ENCODE peak calls at places on chromosome 20, in eight cellular contexts. One of them, this sample, is unnamed.

GRCh38 chr20:47440857-47441773 is 60.6 kb upstream of the NCOA3 start:
- DNase-seq in foreskin fibroblast: no peak
- DNase-seq in skeletal muscle cell: no peak
- DNase-seq in posterior vena cava: peak
- DNase-seq in AG09319: no peak
- DNase-seq in effector memory CD4-positive, alpha-beta T cell: no peak
- DNase-seq in NCI-H2081: no peak
- DNase-seq in LoVo: no peak
- DNase-seq in this sample: no peak

GRCh38 chr20:23435675-23436539 is 3.6 kb upstream of the CSTL1 start:
- DNase-seq in skeletal muscle cell: no peak
- DNase-seq in LoVo: no peak
- DNase-seq in NCI-H2081: peak
- DNase-seq in effector memory CD4-positive, alpha-beta T cell: no peak
- DNase-seq in AG09319: no peak
- DNase-seq in foreskin fibroblast: no peak
- DNase-seq in posterior vena cava: peak
- DNase-seq in this sample: no peak

GRCh38 chr20:48722737-48723191 is 105.0 kb downstream of the PREX1 start:
- DNase-seq in skeletal muscle cell: no peak
- DNase-seq in NCI-H2081: peak
- DNase-seq in foreskin fibroblast: peak
- DNase-seq in effector memory CD4-positive, alpha-beta T cell: no peak
- DNase-seq in posterior vena cava: no peak
- DNase-seq in LoVo: no peak
- DNase-seq in AG09319: no peak
- DNase-seq in this sample: no peak

GRCh38 chr20:54433653-54434052 is 41.7 kb upstream of the DOK5 start:
- DNase-seq in NCI-H2081: no peak
- DNase-seq in AG09319: no peak
- DNase-seq in LoVo: no peak
- DNase-seq in skeletal muscle cell: no peak
- DNase-seq in effector memory CD4-positive, alpha-beta T cell: no peak
- DNase-seq in foreskin fibroblast: no peak
- DNase-seq in posterior vena cava: no peak
- DNase-seq in this sample: no peak

GRCh38 chr20:23022849-23023248 is 12.3 kb upstream of the SSTR4 start:
- DNase-seq in AG09319: no peak
- DNase-seq in effector memory CD4-positive, alpha-beta T cell: no peak
- DNase-seq in LoVo: no peak
- DNase-seq in foreskin fibroblast: no peak
- DNase-seq in posterior vena cava: no peak
- DNase-seq in skeletal muscle cell: no peak
- DNase-seq in NCI-H2081: no peak
- DNase-seq in this sample: no peak

GRCh38 chr20:1813101-1813529 is 82.1 kb upstream of the SIRPA start:
- DNase-seq in AG09319: peak
- DNase-seq in NCI-H2081: no peak
- DNase-seq in effector memory CD4-positive, alpha-beta T cell: no peak
- DNase-seq in skeletal muscle cell: peak
- DNase-seq in foreskin fibroblast: peak
- DNase-seq in posterior vena cava: peak
- DNase-seq in LoVo: peak
- DNase-seq in this sample: peak

GRCh38 chr20:13029687-13030510 is 21.1 kb downstream of the SPTLC3 start:
- DNase-seq in posterior vena cava: no peak
- DNase-seq in AG09319: peak
- DNase-seq in LoVo: peak
- DNase-seq in skeletal muscle cell: peak
- DNase-seq in effector memory CD4-positive, alpha-beta T cell: no peak
- DNase-seq in foreskin fibroblast: peak
- DNase-seq in NCI-H2081: no peak
- DNase-seq in this sample: peak

GRCh38 chr20:4951299-4951698 is 50.0 kb downstream of the SLC23A2 start:
- DNase-seq in posterior vena cava: no peak
- DNase-seq in effector memory CD4-positive, alpha-beta T cell: no peak
- DNase-seq in AG09319: no peak
- DNase-seq in foreskin fibroblast: peak
- DNase-seq in skeletal muscle cell: peak
- DNase-seq in NCI-H2081: no peak
- DNase-seq in LoVo: no peak
- DNase-seq in this sample: no peak

GRCh38 chr20:7015257-7015656 is 247.8 kb downstream of the BMP2 start:
- DNase-seq in LoVo: no peak
- DNase-seq in AG09319: no peak
- DNase-seq in skeletal muscle cell: no peak
- DNase-seq in posterior vena cava: no peak
- DNase-seq in foreskin fibroblast: no peak
- DNase-seq in effector memory CD4-positive, alpha-beta T cell: no peak
- DNase-seq in NCI-H2081: no peak
- DNase-seq in this sample: no peak

GRCh38 chr20:62685781-62686555 is 22.7 kb upstream of the NTSR1 start:
- DNase-seq in LoVo: no peak
- DNase-seq in foreskin fibroblast: no peak
- DNase-seq in posterior vena cava: peak
- DNase-seq in skeletal muscle cell: no peak
- DNase-seq in effector memory CD4-positive, alpha-beta T cell: no peak
- DNase-seq in AG09319: no peak
- DNase-seq in NCI-H2081: peak
- DNase-seq in this sample: no peak

GRCh38 chr20:5570442-5570841 is 179.8 kb upstream of the SHLD1 start:
- DNase-seq in AG09319: no peak
- DNase-seq in foreskin fibroblast: no peak
- DNase-seq in effector memory CD4-positive, alpha-beta T cell: no peak
- DNase-seq in LoVo: no peak
- DNase-seq in skeletal muscle cell: no peak
- DNase-seq in posterior vena cava: no peak
- DNase-seq in NCI-H2081: no peak
- DNase-seq in this sample: no peak

GRCh38 chr20:7849675-7850074 is 90.6 kb downstream of the HAO1 start:
- DNase-seq in skeletal muscle cell: no peak
- DNase-seq in NCI-H2081: no peak
- DNase-seq in LoVo: no peak
- DNase-seq in AG09319: no peak
- DNase-seq in effector memory CD4-positive, alpha-beta T cell: no peak
- DNase-seq in foreskin fibroblast: no peak
- DNase-seq in posterior vena cava: no peak
- DNase-seq in this sample: no peak

GRCh38 chr20:48621256-48622078 is 206.3 kb downstream of the PREX1 start:
- DNase-seq in skeletal muscle cell: no peak
- DNase-seq in foreskin fibroblast: no peak
- DNase-seq in NCI-H2081: no peak
- DNase-seq in effector memory CD4-positive, alpha-beta T cell: no peak
- DNase-seq in posterior vena cava: peak
- DNase-seq in LoVo: peak
- DNase-seq in AG09319: no peak
- DNase-seq in this sample: no peak

GRCh38 chr20:48606841-48607543 is 220.8 kb downstream of the PREX1 start:
- DNase-seq in foreskin fibroblast: no peak
- DNase-seq in skeletal muscle cell: no peak
- DNase-seq in AG09319: no peak
- DNase-seq in effector memory CD4-positive, alpha-beta T cell: no peak
- DNase-seq in NCI-H2081: no peak
- DNase-seq in posterior vena cava: peak
- DNase-seq in LoVo: no peak
- DNase-seq in this sample: no peak

GRCh38 chr20:56788671-56789610 is 159.8 kb downstream of the TFAP2C start:
- DNase-seq in skeletal muscle cell: no peak
- DNase-seq in AG09319: no peak
- DNase-seq in LoVo: no peak
- DNase-seq in effector memory CD4-positive, alpha-beta T cell: no peak
- DNase-seq in posterior vena cava: peak
- DNase-seq in foreskin fibroblast: peak
- DNase-seq in NCI-H2081: no peak
- DNase-seq in this sample: no peak

GRCh38 chr20:46237221-46237620 is 71.1 kb downstream of the CDH22 start:
- DNase-seq in LoVo: no peak
- DNase-seq in effector memory CD4-positive, alpha-beta T cell: no peak
- DNase-seq in skeletal muscle cell: no peak
- DNase-seq in NCI-H2081: no peak
- DNase-seq in foreskin fibroblast: no peak
- DNase-seq in AG09319: no peak
- DNase-seq in posterior vena cava: peak
- DNase-seq in this sample: no peak

GRCh38 chr20:20368414-20369352 is 779 bp downstream of the INSM1 start:
- DNase-seq in posterior vena cava: no peak
- DNase-seq in skeletal muscle cell: no peak
- DNase-seq in NCI-H2081: no peak
- DNase-seq in AG09319: no peak
- DNase-seq in effector memory CD4-positive, alpha-beta T cell: no peak
- DNase-seq in LoVo: no peak
- DNase-seq in foreskin fibroblast: no peak
- DNase-seq in this sample: no peak

GRCh38 chr20:17742426-17743130 is 42.8 kb downstream of the BANF2 start:
- DNase-seq in skeletal muscle cell: no peak
- DNase-seq in AG09319: no peak
- DNase-seq in foreskin fibroblast: no peak
- DNase-seq in LoVo: no peak
- DNase-seq in NCI-H2081: no peak
- DNase-seq in posterior vena cava: no peak
- DNase-seq in effector memory CD4-positive, alpha-beta T cell: no peak
- DNase-seq in this sample: no peak

GRCh38 chr20:38196592-38196991 is 31.5 kb upstream of the TGM2 start:
- DNase-seq in LoVo: no peak
- DNase-seq in NCI-H2081: no peak
- DNase-seq in posterior vena cava: peak
- DNase-seq in foreskin fibroblast: peak
- DNase-seq in AG09319: peak
- DNase-seq in effector memory CD4-positive, alpha-beta T cell: no peak
- DNase-seq in skeletal muscle cell: peak
- DNase-seq in this sample: peak

GRCh38 chr20:17557675-17558006 is 12.2 kb upstream of the DSTN start:
- DNase-seq in AG09319: no peak
- DNase-seq in foreskin fibroblast: peak
- DNase-seq in effector memory CD4-positive, alpha-beta T cell: no peak
- DNase-seq in skeletal muscle cell: no peak
- DNase-seq in posterior vena cava: no peak
- DNase-seq in LoVo: peak
- DNase-seq in NCI-H2081: no peak
- DNase-seq in this sample: peak

GRCh38 chr20:23362392-23363256 is 642 bp downstream of the GZF1 start:
- DNase-seq in NCI-H2081: no peak
- DNase-seq in skeletal muscle cell: no peak
- DNase-seq in foreskin fibroblast: no peak
- DNase-seq in effector memory CD4-positive, alpha-beta T cell: no peak
- DNase-seq in LoVo: no peak
- DNase-seq in AG09319: no peak
- DNase-seq in posterior vena cava: no peak
- DNase-seq in this sample: no peak

GRCh38 chr20:59242714-59243626 is 57.4 kb upstream of the EDN3 start:
- DNase-seq in AG09319: no peak
- DNase-seq in skeletal muscle cell: no peak
- DNase-seq in posterior vena cava: no peak
- DNase-seq in LoVo: no peak
- DNase-seq in NCI-H2081: no peak
- DNase-seq in effector memory CD4-positive, alpha-beta T cell: no peak
- DNase-seq in foreskin fibroblast: no peak
- DNase-seq in this sample: no peak

GRCh38 chr20:59827138-59828056 is 106.0 kb downstream of the SYCP2 start:
- DNase-seq in LoVo: no peak
- DNase-seq in NCI-H2081: no peak
- DNase-seq in posterior vena cava: peak
- DNase-seq in effector memory CD4-positive, alpha-beta T cell: no peak
- DNase-seq in foreskin fibroblast: no peak
- DNase-seq in AG09319: no peak
- DNase-seq in skeletal muscle cell: no peak
- DNase-seq in this sample: no peak

GRCh38 chr20:40080059-40080652 is 608.9 kb downstream of the MAFB start:
- DNase-seq in foreskin fibroblast: no peak
- DNase-seq in AG09319: no peak
- DNase-seq in posterior vena cava: no peak
- DNase-seq in skeletal muscle cell: no peak
- DNase-seq in effector memory CD4-positive, alpha-beta T cell: no peak
- DNase-seq in LoVo: no peak
- DNase-seq in NCI-H2081: no peak
- DNase-seq in this sample: no peak

GRCh38 chr20:8094415-8094818 is 37.6 kb upstream of the PLCB1 start:
- DNase-seq in posterior vena cava: peak
- DNase-seq in AG09319: no peak
- DNase-seq in effector memory CD4-positive, alpha-beta T cell: no peak
- DNase-seq in LoVo: no peak
- DNase-seq in foreskin fibroblast: peak
- DNase-seq in skeletal muscle cell: peak
- DNase-seq in NCI-H2081: no peak
- DNase-seq in this sample: peak

GRCh38 chr20:24007758-24008157 is 19.2 kb upstream of the GGTLC1 start:
- DNase-seq in AG09319: no peak
- DNase-seq in skeletal muscle cell: no peak
- DNase-seq in posterior vena cava: no peak
- DNase-seq in NCI-H2081: no peak
- DNase-seq in effector memory CD4-positive, alpha-beta T cell: no peak
- DNase-seq in foreskin fibroblast: no peak
- DNase-seq in LoVo: no peak
- DNase-seq in this sample: no peak

GRCh38 chr20:59063358-59064213 is 21.0 kb upstream of the PRELID3B start:
- DNase-seq in skeletal muscle cell: peak
- DNase-seq in AG09319: no peak
- DNase-seq in LoVo: peak
- DNase-seq in effector memory CD4-positive, alpha-beta T cell: no peak
- DNase-seq in foreskin fibroblast: peak
- DNase-seq in NCI-H2081: peak
- DNase-seq in posterior vena cava: no peak
- DNase-seq in this sample: no peak

GRCh38 chr20:23654005-23654404 is 16.2 kb upstream of the CST3 start:
- DNase-seq in foreskin fibroblast: no peak
- DNase-seq in effector memory CD4-positive, alpha-beta T cell: no peak
- DNase-seq in LoVo: no peak
- DNase-seq in skeletal muscle cell: no peak
- DNase-seq in AG09319: no peak
- DNase-seq in posterior vena cava: no peak
- DNase-seq in NCI-H2081: no peak
- DNase-seq in this sample: no peak

GRCh38 chr20:13995841-13996240 is 525 bp downstream of the MACROD2 start:
- DNase-seq in NCI-H2081: peak
- DNase-seq in skeletal muscle cell: no peak
- DNase-seq in AG09319: no peak
- DNase-seq in posterior vena cava: no peak
- DNase-seq in foreskin fibroblast: no peak
- DNase-seq in LoVo: peak
- DNase-seq in effector memory CD4-positive, alpha-beta T cell: no peak
- DNase-seq in this sample: no peak

GRCh38 chr20:2101057-2101934 is at the start of gene STK35:
- DNase-seq in AG09319: no peak
- DNase-seq in skeletal muscle cell: no peak
- DNase-seq in NCI-H2081: peak
- DNase-seq in foreskin fibroblast: peak
- DNase-seq in posterior vena cava: no peak
- DNase-seq in effector memory CD4-positive, alpha-beta T cell: no peak
- DNase-seq in LoVo: peak
- DNase-seq in this sample: no peak

GRCh38 chr20:36541227-36542018 is at the start of gene MYL9:
- DNase-seq in skeletal muscle cell: peak
- DNase-seq in NCI-H2081: no peak
- DNase-seq in foreskin fibroblast: peak
- DNase-seq in posterior vena cava: peak
- DNase-seq in LoVo: peak
- DNase-seq in effector memory CD4-positive, alpha-beta T cell: no peak
- DNase-seq in AG09319: peak
- DNase-seq in this sample: peak

GRCh38 chr20:33515569-33516216 is 25.8 kb downstream of the CBFA2T2 start:
- DNase-seq in AG09319: no peak
- DNase-seq in LoVo: no peak
- DNase-seq in foreskin fibroblast: no peak
- DNase-seq in skeletal muscle cell: no peak
- DNase-seq in posterior vena cava: no peak
- DNase-seq in NCI-H2081: no peak
- DNase-seq in effector memory CD4-positive, alpha-beta T cell: no peak
- DNase-seq in this sample: no peak

This sample was measured in BJ.